ENCODE peak calls at places on chromosomes 1 and 21, in seven cellular contexts. N is tibial artery; D is HCEC 1CT; B is activated naive CD8-positive, alpha-beta T cell treated with anti-CD3 and anti-CD28 coated beads, Interleukin-2, amount 50 U/mL, for 24 hours; G is AG10803; S is GM13976; J is suprapubic skin. Q is an unnamed sample.

GRCh38 chr21:41743321-41744027 is 23.4 kb downstream of the RIPK4 start:
- DNase-seq in N (no peak), D (no peak), S (no peak), B (no peak), G (no peak), J (no peak), Q (no peak)

GRCh38 chr1:154716012-154716411 is 108.0 kb upstream of the ADAR start:
- DNase-seq in D (no peak), B (no peak), S (no peak), N (peak; percentile 54), J (no peak), G (peak; percentile 56), Q (no peak)

GRCh38 chr1:101044749-101045148 is 19.2 kb upstream of the DPH5 start:
- DNase-seq in J (no peak), B (no peak), G (no peak), N (no peak), S (no peak), D (no peak), Q (no peak)

GRCh38 chr1:216910081-216910840 is 187.0 kb upstream of the ESRRG start:
- DNase-seq in G (no peak), N (no peak), D (no peak), S (no peak), B (no peak), J (no peak), Q (no peak)

GRCh38 chr1:47894718-47895393 is 102.3 kb downstream of the TRABD2B start:
- DNase-seq in B (no peak), D (no peak), N (peak; percentile 66), G (peak; percentile 36), S (no peak), J (no peak), Q (peak; percentile 84)

GRCh38 chr1:6234502-6235295 is 1.1 kb downstream of the ICMT start:
- DNase-seq in S (no peak), J (no peak), D (no peak), N (no peak), B (no peak), G (peak; percentile 32), Q (no peak)

GRCh38 chr21:33552999-33553598 is 10.3 kb downstream of the SON start:
- DNase-seq in B (no peak), N (no peak), G (no peak), D (no peak), J (no peak), S (no peak), Q (no peak)

GRCh38 chr1:174960362-174960761 is 39.4 kb upstream of the CACYBP start:
- DNase-seq in G (no peak), J (no peak), S (no peak), B (no peak), N (no peak), D (no peak), Q (no peak)

GRCh38 chr1:205259361-205259832 is 31.7 kb downstream of the TMCC2 start:
- DNase-seq in N (no peak), D (peak; percentile 28), B (no peak), J (no peak), G (peak; percentile 38), S (no peak), Q (no peak)

GRCh38 chr21:43208561-43209332 is 39.9 kb downstream of the CRYAA start:
- DNase-seq in B (no peak), J (no peak), N (no peak), G (no peak), D (no peak), S (no peak), Q (peak; percentile 55)

GRCh38 chr1:157403203-157403602 is 149.1 kb downstream of the FCRL5 start:
- DNase-seq in J (no peak), D (no peak), G (no peak), B (no peak), N (no peak), S (peak; percentile 38), Q (no peak)

GRCh38 chr1:212446333-212446732 is 13.6 kb downstream of the NENF start:
- DNase-seq in N (no peak), S (no peak), B (no peak), J (no peak), G (no peak), D (no peak), Q (no peak)

GRCh38 chr1:9037476-9038337 is 11.5 kb upstream of the SLC2A7 start:
- DNase-seq in N (no peak), S (peak; percentile 61), J (no peak), G (no peak), B (no peak), D (no peak), Q (no peak)

GRCh38 chr1:110032327-110032726 is 2.1 kb upstream of the STRIP1 start:
- DNase-seq in G (no peak), N (no peak), B (no peak), D (no peak), J (no peak), S (no peak), Q (no peak)

GRCh38 chr1:219279017-219279770 is 105.5 kb downstream of the LYPLAL1 start:
- DNase-seq in B (no peak), D (no peak), J (no peak), G (no peak), S (no peak), N (no peak), Q (no peak)

GRCh38 chr1:12480748-12481362 is 137.2 kb downstream of the DHRS3 start:
- DNase-seq in B (no peak), G (peak; percentile 93), D (peak; percentile 85), N (no peak), J (no peak), S (peak; percentile 42), Q (no peak)

GRCh38 chr1:46983825-46984586 is 39.5 kb upstream of the CYP4X1 start:
- DNase-seq in S (no peak), D (no peak), B (no peak), N (no peak), J (no peak), G (no peak), Q (no peak)